ENCODE peak calls at places on chromosome 22, in seven cellular contexts. I is K562, X is HepG2, F is SK-N-SH, N is HCT116, S is H1, J is GM12878. V is an unnamed sample.

GRCh38 chr22:21642584-21643448 is 714 bp downstream of the SDF2L1 start:
- DNase-seq in I (peak; percentile 96), N (no peak), X (peak; percentile 62), J (no peak), S (peak; percentile 84), F (peak; percentile 71), V (peak; percentile 68)

GRCh38 chr22:21022955-21023614 is 8.1 kb downstream of the P2RX6 start:
- DNase-seq in N (no peak), F (no peak), S (no peak), X (no peak), I (peak; percentile 74), J (no peak), V (no peak)

GRCh38 chr22:37368058-37368457 is 59.2 kb downstream of the ELFN2 start:
- DNase-seq in F (no peak), I (no peak), N (no peak), X (no peak), J (no peak), S (no peak), V (no peak)

GRCh38 chr22:33049125-33049729 is 9.0 kb downstream of the SYN3 start:
- DNase-seq in I (peak; percentile 61), N (peak; percentile 44), S (peak; percentile 83), J (peak; percentile 5), X (peak; percentile 62), F (peak; percentile 78), V (peak; percentile 30)

GRCh38 chr22:36016656-36017055 is 12.0 kb downstream of the RBFOX2 start:
- DNase-seq in F (no peak), X (no peak), S (no peak), J (no peak), N (no peak), I (no peak), V (no peak)

GRCh38 chr22:27295605-27296004 is 506.0 kb downstream of the MN1 start:
- DNase-seq in F (no peak), S (no peak), J (no peak), I (no peak), X (no peak), N (no peak), V (no peak)

GRCh38 chr22:27065259-27065658 is 407.9 kb downstream of the MIAT start:
- DNase-seq in X (no peak), S (no peak), I (no peak), N (no peak), F (no peak), J (no peak), V (no peak)

GRCh38 chr22:37281646-37282384 is 493 bp upstream of the CYTH4 start:
- DNase-seq in N (no peak), J (no peak), X (no peak), I (no peak), F (no peak), S (no peak), V (no peak)

GRCh38 chr22:19232620-19233019 is 54.1 kb upstream of the SLC25A1 start:
- DNase-seq in X (no peak), J (no peak), F (peak; percentile 26), S (no peak), I (no peak), N (no peak), V (peak; percentile 8)

GRCh38 chr22:46937185-46937584 is 174.7 kb downstream of the TBC1D22A start:
- DNase-seq in F (no peak), S (no peak), N (no peak), I (no peak), J (no peak), X (peak; percentile 13), V (no peak)

GRCh38 chr22:20865331-20865730 is 6.5 kb downstream of the SNAP29 start:
- DNase-seq in N (no peak), F (no peak), S (no peak), J (no peak), I (peak; percentile 41), X (no peak), V (no peak)

GRCh38 chr22:49736538-49736937 is 91.1 kb downstream of the BRD1 start:
- DNase-seq in X (no peak), J (no peak), N (no peak), S (no peak), I (no peak), F (peak; percentile 65), V (no peak)

GRCh38 chr22:41576877-41577276 is 12.8 kb downstream of the PMM1 start:
- DNase-seq in F (peak; percentile 58), S (peak; percentile 85), X (peak; percentile 82), J (no peak), N (peak; percentile 35), I (peak; percentile 72), V (peak; percentile 31)

GRCh38 chr22:19088866-19089595 is 33.2 kb downstream of the DGCR2 start:
- DNase-seq in X (no peak), N (no peak), S (no peak), I (no peak), F (no peak), J (no peak), V (no peak)

GRCh38 chr22:30382340-30382739 is 4.9 kb downstream of the RNF215 start:
- DNase-seq in J (no peak), X (no peak), F (no peak), I (no peak), N (no peak), S (no peak), V (no peak)

GRCh38 chr22:35126993-35127392 is 61.0 kb downstream of the ISX start:
- DNase-seq in X (no peak), I (no peak), F (no peak), J (peak; percentile 96), S (no peak), N (no peak), V (no peak)

GRCh38 chr22:42608481-42609361 is 6.0 kb downstream of the POLDIP3 start:
- DNase-seq in S (no peak), F (no peak), N (no peak), X (no peak), J (no peak), I (no peak), V (peak; percentile 53)

GRCh38 chr22:47193606-47194316 is 431.3 kb downstream of the TBC1D22A start:
- DNase-seq in F (no peak), N (no peak), J (no peak), X (no peak), I (no peak), S (no peak), V (no peak)

GRCh38 chr22:50340157-50340879 is 2.8 kb upstream of the PPP6R2 start:
- DNase-seq in F (peak; percentile 39), S (no peak), X (peak; percentile 70), N (no peak), I (no peak), J (no peak), V (no peak)

GRCh38 chr22:34850010-34850409 is 215.9 kb upstream of the ISX start:
- DNase-seq in N (no peak), I (no peak), J (no peak), F (no peak), X (no peak), S (no peak), V (no peak)

GRCh38 chr22:27719535-27720227 is 81.9 kb downstream of the MN1 start:
- DNase-seq in I (peak; percentile 72), N (no peak), F (no peak), S (no peak), J (no peak), X (peak; percentile 40), V (no peak)

DNA sequence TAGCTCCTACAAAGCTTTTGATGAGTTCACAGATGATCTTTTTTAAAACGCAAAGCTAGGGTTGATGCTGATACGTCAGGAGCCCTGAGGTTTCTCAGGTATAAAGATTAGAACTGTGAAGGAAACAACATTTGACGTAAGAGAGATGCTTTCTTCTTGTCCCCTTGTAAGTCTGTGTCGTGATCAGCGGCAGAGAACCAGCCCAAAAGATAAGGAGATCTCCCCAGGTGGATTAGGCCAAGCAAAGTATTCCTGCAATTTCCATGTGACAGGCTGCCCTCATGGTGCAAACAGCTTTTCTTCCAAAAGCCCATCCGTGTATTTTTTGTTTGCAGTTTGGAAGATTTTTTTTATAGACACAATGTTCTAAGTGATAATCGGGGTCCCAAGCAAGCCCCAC is 45.9 kb upstream of the YWHAH start:
- DNase-seq in S (no peak), I (no peak), J (no peak), F (no peak), X (no peak), N (no peak), V (no peak)
- H3K9ac ChIP-seq in S (no peak overlapping the region), I (no peak overlapping the region), J (no peak overlapping the region), F (no peak overlapping the region), X (no peak overlapping the region), N (no peak overlapping the region), V (no peak overlapping the region)

GRCh38 chr22:23533771-23534191 is 46.3 kb downstream of the IGLL1 start:
- DNase-seq in J (no peak), N (no peak), I (peak; percentile 45), X (no peak), F (no peak), S (no peak), V (no peak)

GRCh38 chr22:23534201-23534850 is 45.8 kb downstream of the IGLL1 start:
- DNase-seq in X (no peak), I (no peak), S (no peak), F (peak; percentile 28), J (no peak), N (no peak), V (no peak)

GRCh38 chr22:23532756-23533155 is 47.3 kb downstream of the IGLL1 start:
- DNase-seq in J (no peak), F (peak; percentile 18), S (no peak), I (no peak), N (no peak), X (no peak), V (no peak)

GRCh38 chr22:23531966-23532735 is 47.9 kb downstream of the IGLL1 start:
- DNase-seq in I (no peak), J (no peak), F (peak; percentile 28), S (no peak), X (no peak), N (no peak), V (no peak)

GRCh38 chr22:23533328-23533762 is 46.7 kb downstream of the IGLL1 start:
- DNase-seq in S (peak; percentile 87), N (no peak), X (peak; percentile 59), F (peak; percentile 84), J (no peak), I (peak; percentile 73), V (peak; percentile 24)
- TF ChIP-seq MAX in S (peak; percentile 19), N (no peak), X (no peak), F (no peak), J (no peak), I (no peak), V (no peak)

GRCh38 chr22:17257578-17257977 is 38.3 kb upstream of the ADA2 start:
- DNase-seq in N (no peak), X (no peak), I (no peak), J (no peak), S (no peak), F (no peak), V (no peak)

GRCh38 chr22:17260950-17261349 is 41.7 kb upstream of the ADA2 start:
- DNase-seq in N (no peak), F (no peak), J (no peak), I (no peak), X (no peak), S (no peak), V (no peak)

GRCh38 chr22:17260291-17260690 is 41.1 kb upstream of the ADA2 start:
- DNase-seq in N (no peak), J (no peak), F (no peak), I (no peak), S (no peak), X (no peak), V (no peak)

GRCh38 chr22:17257091-17257490 is 37.9 kb upstream of the ADA2 start:
- DNase-seq in J (no peak), S (no peak), I (no peak), F (no peak), N (no peak), X (no peak), V (no peak)

GRCh38 chr22:17258015-17258827 is 39.0 kb upstream of the ADA2 start:
- DNase-seq in F (peak; percentile 61), X (no peak), S (peak; percentile 74), J (peak; percentile 98), N (no peak), I (peak; percentile 35), V (no peak)
- H3K9ac ChIP-seq in F (no peak overlapping the region), X (no peak overlapping the region), S (peak overlapping the region; percentile 49), J (peak overlapping the region; percentile 58), N (no peak overlapping the region), I (no peak overlapping the region), V (no peak overlapping the region)

GRCh38 chr22:39938509-39938908 is 21.7 kb upstream of the TMA7B start:
- DNase-seq in N (no peak), S (no peak), X (no peak), I (no peak), J (no peak), F (no peak), V (no peak)
- TF ChIP-seq MAX in N (no peak), S (no peak), X (no peak), I (no peak), J (no peak), F (no peak), V (no peak)

V was measured in endothelial cell of umbilical vein.